ENCODE peak calls at places on chromosomes 1 and 21, in four cellular contexts. U, P, Q and C are unnamed samples.

GRCh38 chr1:16167331-16168143 is 11.7 kb upstream of the EPHA2 start:
- DNase-seq in U (peak), P (peak), Q (no peak), C (no peak)

GRCh38 chr1:6864166-6864565 is 78.9 kb downstream of the CAMTA1 start:
- DNase-seq in U (no peak), P (no peak), Q (no peak), C (no peak)

GRCh38 chr1:191589536-191589935 is 568.7 kb upstream of the RGS18 start:
- DNase-seq in U (no peak), P (no peak), Q (no peak), C (no peak)

GRCh38 chr1:157438236-157439012 is 113.9 kb downstream of the FCRL5 start:
- DNase-seq in U (no peak), P (no peak), Q (no peak), C (no peak)

GRCh38 chr1:89911186-89911976 is 83.5 kb upstream of the ZNF326 start:
- DNase-seq in U (no peak), P (no peak), Q (no peak), C (no peak)

GRCh38 chr1:227131193-227131592 is 187.1 kb downstream of the CDC42BPA start:
- DNase-seq in U (no peak), P (peak), Q (no peak), C (peak)

GRCh38 chr21:45592208-45592619 is 50.0 kb upstream of the SLC19A1 start:
- DNase-seq in U (no peak), P (no peak), Q (no peak), C (no peak)

GRCh38 chr1:31839662-31840343 is 24.0 kb upstream of the SPOCD1 start:
- DNase-seq in U (no peak), P (no peak), Q (no peak), C (no peak)

GRCh38 chr1:154006136-154006535 is 15.6 kb downstream of the RPS27 start:
- DNase-seq in U (no peak), P (no peak), Q (no peak), C (no peak)

GRCh38 chr1:235136111-235136510 is 7.5 kb upstream of the TOMM20 start:
- DNase-seq in U (no peak), P (no peak), Q (no peak), C (no peak)

GRCh38 chr1:150613061-150613920 is 16.1 kb downstream of the ENSA start:
- DNase-seq in U (no peak), P (peak), Q (no peak), C (peak)

GRCh38 chr1:202873026-202873425 is 15.9 kb downstream of the RABIF start:
- DNase-seq in U (no peak), P (no peak), Q (no peak), C (no peak)

GRCh38 chr1:50308883-50309282 is 114.4 kb downstream of the DMRTA2 start:
- DNase-seq in U (no peak), P (peak), Q (no peak), C (peak)

GRCh38 chr1:177629526-177629925 is 340.3 kb downstream of the SEC16B start:
- DNase-seq in U (no peak), P (no peak), Q (no peak), C (no peak)

GRCh38 chr1:196651637-196652215 is at the start of gene CFH:
- DNase-seq in U (no peak), P (no peak), Q (no peak), C (peak)

GRCh38 chr1:40699787-40700186 is 8.3 kb downstream of the NFYC start:
- DNase-seq in U (no peak), P (no peak), Q (no peak), C (no peak)

GRCh38 chr1:21165632-21166031 is 11.1 kb downstream of the EIF4G3 start:
- DNase-seq in U (no peak), P (no peak), Q (no peak), C (no peak)

GRCh38 chr1:208511242-208511860 is 267.2 kb upstream of the PLXNA2 start:
- DNase-seq in U (no peak), P (no peak), Q (no peak), C (no peak)

GRCh38 chr1:20343149-20343936 is 52.7 kb downstream of the VWA5B1 start:
- DNase-seq in U (no peak), P (no peak), Q (no peak), C (no peak)

GRCh38 chr1:4854379-4854778 is 200.0 kb downstream of the AJAP1 start:
- DNase-seq in U (no peak), P (no peak), Q (no peak), C (no peak)

GRCh38 chr1:74703386-74704182 is 29.3 kb downstream of the CRYZ start:
- DNase-seq in U (no peak), P (no peak), Q (no peak), C (no peak)

GRCh38 chr1:172609528-172609927 is 49.4 kb upstream of the FASLG start:
- DNase-seq in U (no peak), P (peak), Q (no peak), C (peak)

GRCh38 chr1:30106125-30106524 is 617.3 kb downstream of the MATN1 start:
- DNase-seq in U (peak), P (peak), Q (no peak), C (no peak)

GRCh38 chr1:43711524-43712386 is 4.4 kb downstream of the ST3GAL3 start:
- DNase-seq in U (no peak), P (peak), Q (no peak), C (peak)

GRCh38 chr1:4256351-4256750 is 356.3 kb upstream of the C1orf174 start:
- DNase-seq in U (no peak), P (no peak), Q (no peak), C (no peak)

GRCh38 chr1:176950736-176951308 is 213.7 kb downstream of the ASTN1 start:
- DNase-seq in U (no peak), P (no peak), Q (no peak), C (no peak)

GRCh38 chr1:37001697-37002096 is 32.6 kb downstream of the GRIK3 start:
- DNase-seq in U (no peak), P (no peak), Q (no peak), C (no peak)

GRCh38 chr1:30744060-30744756 is 13.4 kb downstream of the LAPTM5 start:
- DNase-seq in U (no peak), P (no peak), Q (no peak), C (no peak)

GRCh38 chr1:98101364-98101763 is 180.5 kb upstream of the DPYD start:
- DNase-seq in U (no peak), P (no peak), Q (no peak), C (no peak)

GRCh38 chr1:38576241-38576640 is 283.3 kb downstream of the RRAGC start:
- DNase-seq in U (no peak), P (no peak), Q (no peak), C (no peak)

GRCh38 chr1:178818416-178818815 is 52.5 kb downstream of the ANGPTL1 start:
- DNase-seq in U (no peak), P (no peak), Q (no peak), C (no peak)

GRCh38 chr1:232629250-232630046 is 485 bp downstream of the SIPA1L2 start:
- DNase-seq in U (peak), P (no peak), Q (peak), C (no peak)

GRCh38 chr1:25615563-25616079 is 970 bp upstream of the MAN1C1 start:
- DNase-seq in U (no peak), P (no peak), Q (no peak), C (no peak)

GRCh38 chr1:107264561-107264960 is 123.7 kb downstream of the NTNG1 start:
- DNase-seq in U (no peak), P (no peak), Q (no peak), C (no peak)

GRCh38 chr1:42170779-42171621 is 6.5 kb upstream of the GUCA2A start:
- DNase-seq in U (no peak), P (no peak), Q (no peak), C (no peak)

GRCh38 chr1:192589813-192590212 is 14.2 kb downstream of the RGS1 start:
- DNase-seq in U (no peak), P (no peak), Q (no peak), C (no peak)

GRCh38 chr1:84736445-84736844 is 46.2 kb upstream of the SSX2IP start:
- DNase-seq in U (no peak), P (no peak), Q (no peak), C (no peak)

GRCh38 chr1:222994506-222995229 is 148.4 kb downstream of the TLR5 start:
- DNase-seq in U (no peak), P (peak), Q (no peak), C (peak)